ENCODE peak calls at places on chromosomes 6 and 20, in eight cellular contexts. One of them, this sample, is unnamed.

GRCh38 chr6:45607818-45608217 is 230.1 kb upstream of the SUPT3H start:
- DNase-seq in RWPE1: no peak
- DNase-seq in fibroblast of mammary gland: peak
- DNase-seq in AG10803: peak
- DNase-seq in NCI-H774: no peak
- DNase-seq in RPMI7951: peak
- DNase-seq in NCI-H1105: peak
- DNase-seq in HEK293T: no peak
- DNase-seq in this sample: no peak

GRCh38 chr6:100482698-100483097 is 18.0 kb upstream of the SIM1 start:
- DNase-seq in RWPE1: no peak
- DNase-seq in RPMI7951: no peak
- DNase-seq in AG10803: no peak
- DNase-seq in NCI-H1105: no peak
- DNase-seq in HEK293T: no peak
- DNase-seq in fibroblast of mammary gland: no peak
- DNase-seq in NCI-H774: peak
- DNase-seq in this sample: no peak

GRCh38 chr6:169890901-169891300 is 139.5 kb downstream of the ERMARD start:
- DNase-seq in HEK293T: no peak
- DNase-seq in AG10803: no peak
- DNase-seq in RWPE1: no peak
- DNase-seq in fibroblast of mammary gland: no peak
- DNase-seq in RPMI7951: no peak
- DNase-seq in NCI-H774: no peak
- DNase-seq in NCI-H1105: no peak
- DNase-seq in this sample: no peak

GRCh38 chr6:32842690-32843089 is 1.2 kb downstream of the PSMB8 start:
- DNase-seq in NCI-H1105: no peak
- DNase-seq in NCI-H774: no peak
- DNase-seq in RPMI7951: no peak
- DNase-seq in AG10803: no peak
- DNase-seq in fibroblast of mammary gland: no peak
- DNase-seq in RWPE1: no peak
- DNase-seq in HEK293T: no peak
- DNase-seq in this sample: no peak

GRCh38 chr20:63890616-63891015 is 4.3 kb upstream of the DNAJC5 start:
- DNase-seq in NCI-H774: no peak
- DNase-seq in RPMI7951: no peak
- DNase-seq in NCI-H1105: no peak
- DNase-seq in AG10803: no peak
- DNase-seq in RWPE1: no peak
- DNase-seq in HEK293T: no peak
- DNase-seq in fibroblast of mammary gland: no peak
- DNase-seq in this sample: no peak

GRCh38 chr6:53151676-53152075 is 3.0 kb upstream of the GCM1 start:
- DNase-seq in fibroblast of mammary gland: peak
- DNase-seq in AG10803: no peak
- DNase-seq in NCI-H774: no peak
- DNase-seq in RWPE1: no peak
- DNase-seq in NCI-H1105: no peak
- DNase-seq in HEK293T: peak
- DNase-seq in RPMI7951: peak
- DNase-seq in this sample: peak

GRCh38 chr6:148523051-148523450 is 180.4 kb downstream of the SASH1 start:
- DNase-seq in HEK293T: no peak
- DNase-seq in NCI-H774: no peak
- DNase-seq in fibroblast of mammary gland: peak
- DNase-seq in NCI-H1105: no peak
- DNase-seq in RWPE1: no peak
- DNase-seq in RPMI7951: peak
- DNase-seq in AG10803: peak
- DNase-seq in this sample: no peak

GRCh38 chr6:36227379-36228344 is 31.1 kb downstream of the BRPF3 start:
- DNase-seq in RWPE1: peak
- DNase-seq in RPMI7951: no peak
- DNase-seq in NCI-H774: no peak
- DNase-seq in NCI-H1105: peak
- DNase-seq in HEK293T: no peak
- DNase-seq in fibroblast of mammary gland: no peak
- DNase-seq in AG10803: no peak
- DNase-seq in this sample: no peak

GRCh38 chr6:53803081-53803860 is 8.5 kb downstream of the LRRC1 start:
- DNase-seq in RWPE1: no peak
- DNase-seq in fibroblast of mammary gland: no peak
- DNase-seq in AG10803: peak
- DNase-seq in HEK293T: no peak
- DNase-seq in NCI-H774: no peak
- DNase-seq in RPMI7951: no peak
- DNase-seq in NCI-H1105: no peak
- DNase-seq in this sample: no peak

GRCh38 chr20:4113996-4114603 is 98.7 kb upstream of the RNF24 start:
- DNase-seq in RPMI7951: no peak
- DNase-seq in AG10803: no peak
- DNase-seq in fibroblast of mammary gland: no peak
- DNase-seq in NCI-H1105: no peak
- DNase-seq in RWPE1: no peak
- DNase-seq in HEK293T: no peak
- DNase-seq in NCI-H774: no peak
- DNase-seq in this sample: no peak

GRCh38 chr6:156009656-156010055 is 554.0 kb upstream of the NOX3 start:
- DNase-seq in RWPE1: no peak
- DNase-seq in RPMI7951: peak
- DNase-seq in HEK293T: no peak
- DNase-seq in NCI-H774: no peak
- DNase-seq in NCI-H1105: no peak
- DNase-seq in AG10803: no peak
- DNase-seq in fibroblast of mammary gland: no peak
- DNase-seq in this sample: no peak

GRCh38 chr6:32114853-32115252 is 5.7 kb upstream of the TNXB start:
- DNase-seq in RWPE1: peak
- DNase-seq in RPMI7951: peak
- DNase-seq in NCI-H1105: no peak
- DNase-seq in NCI-H774: no peak
- DNase-seq in HEK293T: no peak
- DNase-seq in fibroblast of mammary gland: peak
- DNase-seq in AG10803: peak
- DNase-seq in this sample: no peak

GRCh38 chr20:9514461-9515210 is at the start of gene LAMP5:
- DNase-seq in AG10803: peak
- DNase-seq in fibroblast of mammary gland: peak
- DNase-seq in RPMI7951: peak
- DNase-seq in RWPE1: no peak
- DNase-seq in NCI-H774: no peak
- DNase-seq in NCI-H1105: peak
- DNase-seq in HEK293T: peak
- DNase-seq in this sample: no peak

GRCh38 chr6:17580518-17581048 is 19.5 kb upstream of the FAM8A1 start:
- DNase-seq in NCI-H774: no peak
- DNase-seq in NCI-H1105: no peak
- DNase-seq in RWPE1: peak
- DNase-seq in HEK293T: no peak
- DNase-seq in AG10803: peak
- DNase-seq in RPMI7951: peak
- DNase-seq in fibroblast of mammary gland: peak
- DNase-seq in this sample: peak

GRCh38 chr6:108650781-108651180 is 90.1 kb downstream of the FOXO3 start:
- DNase-seq in NCI-H1105: no peak
- DNase-seq in RPMI7951: peak
- DNase-seq in RWPE1: peak
- DNase-seq in HEK293T: no peak
- DNase-seq in AG10803: peak
- DNase-seq in fibroblast of mammary gland: peak
- DNase-seq in NCI-H774: no peak
- DNase-seq in this sample: no peak

GRCh38 chr20:38779247-38780097 is 26.0 kb upstream of the PPP1R16B start:
- DNase-seq in HEK293T: no peak
- DNase-seq in fibroblast of mammary gland: no peak
- DNase-seq in NCI-H774: no peak
- DNase-seq in RWPE1: peak
- DNase-seq in AG10803: no peak
- DNase-seq in RPMI7951: no peak
- DNase-seq in NCI-H1105: no peak
- DNase-seq in this sample: no peak

GRCh38 chr6:42449917-42450313 is 1.8 kb downstream of the TRERF1 start:
- DNase-seq in AG10803: no peak
- DNase-seq in HEK293T: no peak
- DNase-seq in NCI-H774: no peak
- DNase-seq in fibroblast of mammary gland: peak
- DNase-seq in RWPE1: no peak
- DNase-seq in NCI-H1105: no peak
- DNase-seq in RPMI7951: peak
- DNase-seq in this sample: no peak

GRCh38 chr20:44080646-44081267 is 106.2 kb downstream of the JPH2 start:
- DNase-seq in NCI-H774: peak
- DNase-seq in RPMI7951: peak
- DNase-seq in fibroblast of mammary gland: peak
- DNase-seq in RWPE1: peak
- DNase-seq in HEK293T: peak
- DNase-seq in AG10803: peak
- DNase-seq in NCI-H1105: peak
- DNase-seq in this sample: peak

This sample was measured in activated naive CD4-positive, alpha-beta T cell treated with anti-CD3 and anti-CD28 coated beads, Interleukin-2, amount 10 ng/mL, durations not matched to agents 7 days and 5 days.